ENCODE peak calls at places on chromosomes 1 and 21, in seven cellular contexts. One of them, this sample, is unnamed.

GRCh38 chr1:173708787-173709186 is 6.0 kb upstream of the KLHL20 start:
- DNase-seq in ovary: no peak
- DNase-seq in uterus: no peak
- DNase-seq in hepatocyte: no peak
- DNase-seq in heart left ventricle: no peak
- DNase-seq in foreskin fibroblast: no peak
- DNase-seq in tibial nerve: no peak
- DNase-seq in this sample: no peak

GRCh38 chr1:30388386-30388785 is 335.0 kb downstream of the MATN1 start:
- DNase-seq in ovary: no peak
- DNase-seq in uterus: no peak
- DNase-seq in hepatocyte: no peak
- DNase-seq in heart left ventricle: no peak
- DNase-seq in foreskin fibroblast: no peak
- DNase-seq in tibial nerve: no peak
- DNase-seq in this sample: no peak

GRCh38 chr1:115088115-115088794 is 1.0 kb downstream of the TSPAN2 start:
- DNase-seq in ovary: no peak
- DNase-seq in uterus: no peak
- DNase-seq in hepatocyte: no peak
- DNase-seq in heart left ventricle: no peak
- DNase-seq in foreskin fibroblast: no peak
- DNase-seq in tibial nerve: no peak
- DNase-seq in this sample: no peak

GRCh38 chr1:31795801-31796621 is 19.8 kb downstream of the SPOCD1 start:
- DNase-seq in ovary: peak
- DNase-seq in uterus: no peak
- DNase-seq in hepatocyte: peak
- DNase-seq in heart left ventricle: peak
- DNase-seq in foreskin fibroblast: peak
- DNase-seq in tibial nerve: no peak
- DNase-seq in this sample: no peak

GRCh38 chr21:16084776-16085364 is 355.1 kb downstream of the USP25 start:
- DNase-seq in ovary: no peak
- DNase-seq in uterus: peak
- DNase-seq in hepatocyte: no peak
- DNase-seq in heart left ventricle: peak
- DNase-seq in foreskin fibroblast: peak
- DNase-seq in tibial nerve: peak
- DNase-seq in this sample: peak

GRCh38 chr1:104387716-104388508 is 638.2 kb downstream of the AMY1C start:
- DNase-seq in ovary: no peak
- DNase-seq in uterus: no peak
- DNase-seq in hepatocyte: no peak
- DNase-seq in heart left ventricle: no peak
- DNase-seq in foreskin fibroblast: no peak
- DNase-seq in tibial nerve: no peak
- DNase-seq in this sample: no peak

GRCh38 chr1:21933397-21934248 is 3.5 kb downstream of the HSPG2 start:
- DNase-seq in ovary: peak
- DNase-seq in uterus: peak
- DNase-seq in hepatocyte: peak
- DNase-seq in heart left ventricle: peak
- DNase-seq in foreskin fibroblast: no peak
- DNase-seq in tibial nerve: no peak
- DNase-seq in this sample: peak

GRCh38 chr1:176559474-176560390 is 96.8 kb downstream of the PAPPA2 start:
- DNase-seq in ovary: peak
- DNase-seq in uterus: peak
- DNase-seq in hepatocyte: peak
- DNase-seq in heart left ventricle: peak
- DNase-seq in foreskin fibroblast: peak
- DNase-seq in tibial nerve: peak
- DNase-seq in this sample: peak

GRCh38 chr1:212512731-212513559 is 80.2 kb downstream of the NENF start:
- DNase-seq in ovary: no peak
- DNase-seq in uterus: no peak
- DNase-seq in hepatocyte: no peak
- DNase-seq in heart left ventricle: no peak
- DNase-seq in foreskin fibroblast: no peak
- DNase-seq in tibial nerve: no peak
- DNase-seq in this sample: no peak

GRCh38 chr1:240967070-240967724 is 355.2 kb upstream of the GREM2 start:
- DNase-seq in ovary: no peak
- DNase-seq in uterus: no peak
- DNase-seq in hepatocyte: peak
- DNase-seq in heart left ventricle: no peak
- DNase-seq in foreskin fibroblast: peak
- DNase-seq in tibial nerve: no peak
- DNase-seq in this sample: no peak
- TF ChIP-seq CTCF in ovary: no peak
- TF ChIP-seq CTCF in uterus: no peak
- TF ChIP-seq CTCF in hepatocyte: peak
- TF ChIP-seq CTCF in heart left ventricle: no peak
- TF ChIP-seq CTCF in foreskin fibroblast: no peak
- TF ChIP-seq CTCF in tibial nerve: no peak
- TF ChIP-seq CTCF in this sample: no peak

DNA sequence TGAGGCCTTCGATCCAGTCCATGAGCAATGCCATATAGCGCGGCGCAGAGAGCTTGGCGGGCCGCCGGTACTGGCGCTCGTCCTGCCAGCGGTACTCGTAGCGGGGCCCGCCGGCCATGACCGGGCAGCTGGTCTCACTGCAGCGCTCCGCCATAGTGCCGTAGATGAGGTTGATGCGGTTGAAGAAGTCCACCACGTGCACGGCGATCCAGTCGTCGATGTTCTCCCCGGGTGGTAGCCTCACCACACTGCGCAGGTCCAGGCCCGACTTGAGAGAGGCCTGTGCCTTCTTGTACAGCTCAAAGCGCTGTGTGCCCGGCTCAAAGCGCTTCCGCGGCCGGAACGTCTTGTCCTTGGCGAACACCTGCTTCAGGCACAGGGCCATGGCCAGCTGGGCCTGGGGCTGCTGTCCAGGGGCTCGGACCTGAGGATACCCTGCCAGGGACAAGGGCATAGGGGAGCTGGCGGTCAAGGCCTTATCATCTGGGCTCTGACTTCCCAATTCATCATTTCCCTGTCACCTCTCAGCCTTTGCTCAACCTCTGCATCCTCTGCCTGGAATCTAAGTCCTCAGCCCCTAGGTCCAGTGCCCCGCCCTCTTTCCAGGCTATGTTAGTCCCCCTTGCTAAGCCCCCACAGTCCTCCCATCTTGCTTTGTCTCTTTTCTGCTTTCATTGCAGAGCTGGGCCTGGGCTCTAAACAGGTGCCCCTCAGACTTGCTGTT is 3.5 kb downstream of the MOB3C start:
- DNase-seq in ovary: peak
- DNase-seq in uterus: no peak
- DNase-seq in hepatocyte: no peak
- DNase-seq in heart left ventricle: no peak
- DNase-seq in foreskin fibroblast: no peak
- DNase-seq in tibial nerve: no peak
- DNase-seq in this sample: no peak
- H3K4me3 ChIP-seq in ovary: no peak
- H3K4me3 ChIP-seq in uterus: peak
- H3K4me3 ChIP-seq in hepatocyte: no peak
- H3K4me3 ChIP-seq in heart left ventricle: peak
- H3K4me3 ChIP-seq in foreskin fibroblast: peak
- H3K4me3 ChIP-seq in tibial nerve: no peak
- H3K4me3 ChIP-seq in this sample: peak

DNA sequence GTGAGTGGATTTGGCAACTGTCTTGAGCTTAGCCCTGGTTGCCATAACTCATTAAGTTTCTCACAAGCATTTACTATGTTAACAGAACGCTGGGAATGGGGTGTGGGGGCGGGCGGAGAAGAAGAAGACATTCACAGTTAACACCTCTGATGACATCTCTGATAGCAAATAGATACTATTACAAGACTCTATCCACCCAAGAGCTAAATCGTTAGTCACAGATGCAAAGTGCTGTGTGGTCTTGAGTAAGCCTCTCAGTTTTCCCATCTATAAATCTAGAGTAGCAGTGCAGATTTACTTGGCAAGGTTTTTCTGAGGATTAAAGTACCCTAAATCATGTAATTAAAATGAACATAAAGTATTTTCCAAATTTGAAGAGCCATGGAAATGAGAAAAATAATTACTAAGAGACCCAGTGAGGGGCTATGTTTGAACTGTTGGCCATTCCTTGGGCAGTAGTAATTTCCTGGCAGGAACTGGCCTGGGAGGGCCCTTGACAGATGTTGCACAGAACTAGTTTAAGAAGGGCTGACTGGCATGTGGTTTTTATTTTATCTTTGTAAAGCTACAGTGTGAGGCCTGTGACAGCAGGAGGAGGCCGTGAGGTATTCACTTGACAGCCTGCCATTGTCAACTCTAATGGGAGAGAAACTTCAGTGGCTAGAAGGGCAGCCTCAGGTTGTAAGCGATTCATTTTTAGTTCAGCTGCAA is 58.7 kb upstream of the APOBEC4 start:
- DNase-seq in ovary: no peak
- DNase-seq in uterus: peak
- DNase-seq in hepatocyte: peak
- DNase-seq in heart left ventricle: peak
- DNase-seq in foreskin fibroblast: peak
- DNase-seq in tibial nerve: no peak
- DNase-seq in this sample: no peak
- TF ChIP-seq CTCF in ovary: no peak
- TF ChIP-seq CTCF in uterus: no peak
- TF ChIP-seq CTCF in hepatocyte: no peak
- TF ChIP-seq CTCF in heart left ventricle: peak
- TF ChIP-seq CTCF in foreskin fibroblast: peak
- TF ChIP-seq CTCF in tibial nerve: no peak
- TF ChIP-seq CTCF in this sample: no peak

GRCh38 chr1:150365945-150366344 is 2.0 kb downstream of the RPRD2 start:
- DNase-seq in ovary: no peak
- DNase-seq in uterus: no peak
- DNase-seq in hepatocyte: no peak
- DNase-seq in heart left ventricle: no peak
- DNase-seq in foreskin fibroblast: peak
- DNase-seq in tibial nerve: no peak
- DNase-seq in this sample: no peak

GRCh38 chr1:150364231-150365003 is 470 bp downstream of the RPRD2 start:
- DNase-seq in ovary: peak
- DNase-seq in uterus: peak
- DNase-seq in hepatocyte: peak
- DNase-seq in heart left ventricle: peak
- DNase-seq in foreskin fibroblast: peak
- DNase-seq in tibial nerve: peak
- DNase-seq in this sample: peak

GRCh38 chr1:150363426-150364230 is at the start of gene RPRD2:
- DNase-seq in ovary: peak
- DNase-seq in uterus: peak
- DNase-seq in hepatocyte: peak
- DNase-seq in heart left ventricle: peak
- DNase-seq in foreskin fibroblast: peak
- DNase-seq in tibial nerve: peak
- DNase-seq in this sample: peak

GRCh38 chr1:150362721-150363425 is 1.1 kb upstream of the RPRD2 start:
- DNase-seq in ovary: peak
- DNase-seq in uterus: peak
- DNase-seq in hepatocyte: no peak
- DNase-seq in heart left ventricle: no peak
- DNase-seq in foreskin fibroblast: peak
- DNase-seq in tibial nerve: no peak
- DNase-seq in this sample: no peak

DNA sequence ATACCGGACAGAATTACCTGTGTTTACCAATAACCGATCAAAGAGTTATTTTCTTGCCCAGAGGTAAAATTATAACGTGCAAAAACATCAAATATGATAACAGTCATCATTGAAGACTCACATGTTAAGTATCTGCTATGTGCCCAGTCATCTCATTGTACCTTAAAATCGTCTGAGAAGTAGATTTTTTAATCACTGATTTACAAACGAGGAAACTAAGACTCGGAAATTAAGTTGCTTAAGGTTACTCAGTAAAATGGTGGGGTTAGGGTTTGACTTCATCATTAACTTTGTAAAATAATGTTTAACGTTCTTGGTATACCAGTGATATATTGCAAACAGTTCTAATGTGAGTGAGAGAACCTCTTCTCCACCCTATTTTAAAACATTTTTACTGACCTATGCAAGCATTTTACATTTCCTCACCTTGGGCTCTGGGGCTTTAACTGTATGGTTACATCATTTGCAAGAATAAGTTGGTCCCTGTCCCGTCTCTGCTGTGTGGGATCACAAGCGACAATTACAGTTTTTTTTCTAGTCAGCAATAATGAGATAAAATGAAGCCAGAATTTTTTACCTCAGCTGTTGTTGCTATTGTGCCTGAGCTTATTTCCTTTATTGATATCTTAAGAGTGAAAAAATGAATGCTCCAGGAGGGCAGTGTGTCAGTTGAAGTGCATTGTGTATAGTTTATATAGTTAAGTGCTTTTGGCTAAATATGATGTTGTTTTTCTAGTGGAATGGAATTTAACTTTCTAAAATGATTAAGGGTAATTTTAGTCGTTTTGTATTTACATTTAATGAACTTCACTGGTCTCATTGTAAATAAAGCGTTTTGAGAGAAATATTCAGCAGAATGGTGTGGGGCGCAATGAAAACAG is 2.7 kb downstream of the RPRD2 start:
- DNase-seq in ovary: no peak
- DNase-seq in uterus: no peak
- DNase-seq in hepatocyte: no peak
- DNase-seq in heart left ventricle: no peak
- DNase-seq in foreskin fibroblast: peak
- DNase-seq in tibial nerve: no peak
- DNase-seq in this sample: no peak
- H3K4me3 ChIP-seq in ovary: peak
- H3K4me3 ChIP-seq in uterus: peak
- H3K4me3 ChIP-seq in hepatocyte: peak
- H3K4me3 ChIP-seq in heart left ventricle: peak
- H3K4me3 ChIP-seq in foreskin fibroblast: peak
- H3K4me3 ChIP-seq in tibial nerve: peak
- H3K4me3 ChIP-seq in this sample: peak

GRCh38 chr1:242842094-242842493 is 317.6 kb upstream of the PLD5 start:
- DNase-seq in ovary: no peak
- DNase-seq in uterus: no peak
- DNase-seq in hepatocyte: no peak
- DNase-seq in heart left ventricle: no peak
- DNase-seq in foreskin fibroblast: no peak
- DNase-seq in tibial nerve: no peak
- DNase-seq in this sample: no peak
- TF ChIP-seq CTCF in ovary: no peak
- TF ChIP-seq CTCF in uterus: no peak
- TF ChIP-seq CTCF in hepatocyte: no peak
- TF ChIP-seq CTCF in heart left ventricle: peak
- TF ChIP-seq CTCF in foreskin fibroblast: no peak
- TF ChIP-seq CTCF in tibial nerve: no peak
- TF ChIP-seq CTCF in this sample: no peak